ENCODE peak calls at places on chromosomes 16 and 17, in ten cellular contexts. Z, V, K, M, H, A, Q, O, J and N are unnamed samples.

GRCh38 chr16:49422896-49423295 is 49.3 kb downstream of the C16orf78 start:
- DNase-seq in Z (no peak), V (no peak), K (no peak), M (no peak), H (no peak), A (no peak), Q (no peak), O (no peak), J (no peak), N (no peak)

GRCh38 chr17:50767030-50767429 is 288 bp downstream of the ANKRD40CL start:
- DNase-seq in Z (no peak), V (no peak), K (no peak), M (no peak), H (peak), A (no peak), Q (no peak), O (no peak), J (no peak), N (no peak)

GRCh38 chr17:46772013-46772878 is 46.2 kb downstream of the WNT3 start:
- DNase-seq in Z (no peak), V (no peak), K (peak), M (peak), H (no peak), A (no peak), Q (peak), O (peak), J (peak), N (no peak)

GRCh38 chr16:24336491-24336890 is 80.4 kb downstream of the CACNG3 start:
- DNase-seq in Z (no peak), V (no peak), K (no peak), M (no peak), H (no peak), A (no peak), Q (no peak), O (no peak), J (no peak), N (no peak)

GRCh38 chr16:57855188-57855587 is 52.9 kb upstream of the KIFC3 start:
- DNase-seq in Z (no peak), V (no peak), K (no peak), M (no peak), H (no peak), A (no peak), Q (no peak), O (no peak), J (no peak), N (no peak)

GRCh38 chr17:17474341-17474740 is 2.5 kb upstream of the MED9 start:
- DNase-seq in Z (no peak), V (no peak), K (no peak), M (no peak), H (no peak), A (no peak), Q (no peak), O (no peak), J (no peak), N (no peak)

GRCh38 chr16:66618588-66618987 is 14.1 kb downstream of the CMTM3 start:
- DNase-seq in Z (peak), V (no peak), K (peak), M (no peak), H (no peak), A (no peak), Q (no peak), O (no peak), J (no peak), N (no peak)

GRCh38 chr17:70808596-70808995 is 639.3 kb downstream of the KCNJ2 start:
- DNase-seq in Z (peak), V (no peak), K (no peak), M (no peak), H (no peak), A (no peak), Q (no peak), O (no peak), J (no peak), N (no peak)

GRCh38 chr17:28613916-28614315 is at the start of gene RSKR:
- DNase-seq in Z (no peak), V (no peak), K (no peak), M (no peak), H (no peak), A (no peak), Q (no peak), O (no peak), J (no peak), N (no peak)

GRCh38 chr17:29807520-29808361 is 122.3 kb downstream of the SSH2 start:
- DNase-seq in Z (peak), V (peak), K (peak), M (peak), H (no peak), A (peak), Q (peak), O (peak), J (no peak), N (peak)

GRCh38 chr17:40699880-40700279 is 3.7 kb downstream of the KRT24 start:
- DNase-seq in Z (no peak), V (no peak), K (no peak), M (no peak), H (no peak), A (no peak), Q (no peak), O (no peak), J (no peak), N (no peak)

GRCh38 chr16:17235147-17235817 is 235.5 kb downstream of the XYLT1 start:
- DNase-seq in Z (no peak), V (no peak), K (no peak), M (no peak), H (no peak), A (no peak), Q (no peak), O (no peak), J (no peak), N (no peak)

GRCh38 chr17:47184671-47185070 is 4.4 kb downstream of the CDC27 start:
- DNase-seq in Z (no peak), V (no peak), K (no peak), M (no peak), H (no peak), A (no peak), Q (no peak), O (no peak), J (no peak), N (no peak)

GRCh38 chr16:81879625-81880024 is 100.5 kb downstream of the PLCG2 start:
- DNase-seq in Z (no peak), V (no peak), K (no peak), M (no peak), H (no peak), A (no peak), Q (no peak), O (no peak), J (no peak), N (no peak)

GRCh38 chr17:82940226-82941020 is 100.6 kb upstream of the ZNF750 start:
- DNase-seq in Z (no peak), V (no peak), K (no peak), M (no peak), H (no peak), A (no peak), Q (no peak), O (no peak), J (no peak), N (no peak)

GRCh38 chr16:17343028-17343427 is 127.7 kb downstream of the XYLT1 start:
- DNase-seq in Z (no peak), V (no peak), K (no peak), M (peak), H (no peak), A (no peak), Q (no peak), O (no peak), J (no peak), N (no peak)

GRCh38 chr16:59126486-59126885 is 392.4 kb upstream of the GOT2 start:
- DNase-seq in Z (no peak), V (no peak), K (no peak), M (no peak), H (no peak), A (no peak), Q (no peak), O (no peak), J (no peak), N (no peak)

GRCh38 chr16:2912330-2913199 is 834 bp downstream of the FLYWCH1 start:
- DNase-seq in Z (no peak), V (no peak), K (peak), M (peak), H (no peak), A (no peak), Q (peak), O (peak), J (no peak), N (no peak)

GRCh38 chr17:38706625-38707298 is 1.7 kb downstream of the MLLT6 start:
- DNase-seq in Z (no peak), V (no peak), K (no peak), M (no peak), H (no peak), A (no peak), Q (no peak), O (no peak), J (no peak), N (no peak)

GRCh38 chr17:9363440-9364350 is 211.9 kb downstream of the STX8 start:
- DNase-seq in Z (peak), V (no peak), K (no peak), M (no peak), H (no peak), A (no peak), Q (no peak), O (no peak), J (no peak), N (no peak)

GRCh38 chr16:10180042-10180770 is 2.0 kb downstream of the GRIN2A start:
- DNase-seq in Z (no peak), V (no peak), K (no peak), M (no peak), H (no peak), A (no peak), Q (no peak), O (no peak), J (no peak), N (no peak)

GRCh38 chr17:48382989-48383388 is 47.0 kb downstream of the SKAP1 start:
- DNase-seq in Z (no peak), V (no peak), K (no peak), M (no peak), H (no peak), A (no peak), Q (no peak), O (no peak), J (no peak), N (no peak)

GRCh38 chr17:46916211-46916610 is 6.7 kb upstream of the GOSR2 start:
- DNase-seq in Z (no peak), V (no peak), K (no peak), M (no peak), H (no peak), A (no peak), Q (no peak), O (no peak), J (no peak), N (no peak)

GRCh38 chr16:79595916-79596450 is 4.6 kb downstream of the MAF start:
- DNase-seq in Z (no peak), V (no peak), K (no peak), M (no peak), H (no peak), A (no peak), Q (no peak), O (no peak), J (no peak), N (no peak)

GRCh38 chr17:80513892-80514291 is 30.7 kb upstream of the RPTOR start:
- DNase-seq in Z (no peak), V (no peak), K (no peak), M (no peak), H (no peak), A (no peak), Q (no peak), O (no peak), J (no peak), N (no peak)

GRCh38 chr17:63832014-63832413 is 4.6 kb upstream of the FTSJ3 start:
- DNase-seq in Z (no peak), V (no peak), K (no peak), M (no peak), H (no peak), A (no peak), Q (no peak), O (no peak), J (no peak), N (no peak)

GRCh38 chr16:6862058-6862457 is 470.6 kb upstream of the RBFOX1 start:
- DNase-seq in Z (no peak), V (no peak), K (no peak), M (no peak), H (no peak), A (no peak), Q (no peak), O (no peak), J (no peak), N (no peak)

GRCh38 chr16:78324649-78325274 is 225.3 kb downstream of the WWOX start:
- DNase-seq in Z (no peak), V (no peak), K (peak), M (no peak), H (no peak), A (no peak), Q (peak), O (no peak), J (no peak), N (no peak)

GRCh38 chr16:588889-589657 is 793 bp upstream of the RAB40C start:
- DNase-seq in Z (peak), V (peak), K (peak), M (peak), H (peak), A (peak), Q (peak), O (peak), J (peak), N (peak)
- TF ChIP-seq POLR2A in Z (peak), V (peak), K (peak), M (peak), H (peak), A (peak), Q (peak), O (no peak), J (no peak), N (peak)

DNA sequence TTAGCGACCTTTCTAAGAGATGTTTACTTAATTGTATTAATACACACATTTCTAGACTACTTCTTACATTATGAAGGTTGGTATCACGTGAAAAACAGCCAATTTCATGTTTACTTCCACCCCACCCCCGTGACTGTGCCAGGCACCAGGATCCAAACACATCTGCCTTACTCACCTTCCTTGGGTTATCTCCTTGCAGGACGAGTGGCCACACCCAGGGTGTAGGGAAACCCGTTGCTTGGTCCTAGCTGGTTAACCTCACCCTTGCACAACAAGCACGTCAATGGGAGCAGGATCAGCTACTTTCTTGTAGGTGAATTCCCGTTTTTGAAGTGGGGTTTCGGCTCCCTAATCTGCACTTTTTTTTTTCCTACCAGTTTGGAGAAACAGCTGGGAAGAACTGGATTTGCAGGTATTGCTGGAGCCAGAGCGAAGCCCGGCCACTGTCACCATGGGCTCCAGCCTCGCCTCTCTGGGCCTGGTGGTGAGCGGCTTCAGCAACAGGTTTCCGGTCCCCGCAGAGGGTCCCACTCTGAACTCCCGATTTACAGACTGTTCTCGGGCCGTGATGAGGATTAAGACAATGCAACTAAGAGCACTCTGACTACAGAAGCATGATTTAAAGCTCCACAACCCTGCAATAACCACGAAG is 2.1 kb upstream of the UBB start:
- DNase-seq in Z (no peak), V (no peak), K (no peak), M (peak), H (no peak), A (peak), Q (no peak), O (peak), J (no peak), N (no peak)
- TF ChIP-seq POLR2AphosphoS5 in Z (no peak), V (no peak), K (no peak), M (no peak), H (no peak), A (peak), Q (no peak), O (peak), J (no peak), N (no peak)

GRCh38 chr17:7292729-7293128 is 1.7 kb downstream of the YBX2 start:
- DNase-seq in Z (no peak), V (no peak), K (no peak), M (no peak), H (no peak), A (no peak), Q (no peak), O (no peak), J (no peak), N (no peak)
- TF ChIP-seq POLR2A in Z (no peak), V (no peak), K (no peak), M (no peak), H (no peak), A (no peak), Q (no peak), O (no peak), J (no peak), N (no peak)

DNA sequence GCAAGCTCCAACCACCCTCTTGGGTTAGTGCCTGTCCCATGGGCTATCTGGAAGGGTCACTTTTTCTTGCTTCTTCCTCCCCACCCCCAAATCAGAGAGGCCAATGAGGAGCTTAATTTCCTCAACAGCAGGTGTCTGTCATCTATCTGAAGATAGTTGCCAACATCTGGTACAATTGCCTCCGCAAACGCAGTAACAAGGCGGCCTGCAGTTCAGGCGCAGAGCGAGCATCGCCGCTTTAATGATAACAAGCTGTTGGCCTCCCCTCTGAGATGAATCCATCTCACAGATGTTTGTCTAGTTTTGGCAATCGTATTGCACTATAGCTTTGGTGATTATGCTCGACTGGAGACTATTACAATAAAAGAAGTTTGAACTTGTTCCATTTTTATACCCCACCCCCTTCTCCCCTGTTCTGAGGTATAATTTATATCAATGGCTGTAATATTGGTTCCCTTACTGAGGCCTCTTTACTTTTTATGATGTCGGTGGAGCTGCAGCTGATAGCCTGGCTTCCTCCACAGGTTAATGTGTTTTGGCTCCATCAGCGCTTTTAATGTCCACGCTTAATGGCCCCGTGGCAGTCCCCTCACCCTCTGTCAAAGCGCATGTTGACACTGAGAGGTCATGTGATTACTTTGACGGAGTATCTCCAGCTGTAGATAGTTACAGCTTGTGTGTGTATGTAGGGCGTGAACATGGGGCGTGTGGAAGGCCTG is 164.5 kb downstream of the MSI2 start:
- DNase-seq in Z (no peak), V (no peak), K (no peak), M (peak), H (no peak), A (peak), Q (no peak), O (peak), J (no peak), N (no peak)
- TF ChIP-seq POLR2AphosphoS5 in Z (no peak), V (no peak), K (no peak), M (peak), H (no peak), A (peak), Q (no peak), O (peak), J (no peak), N (no peak)